ENCODE peak calls at places on chromosomes 6 and 20, in six cellular contexts. W, S, T, G, X and H are unnamed samples. For H3K9me3 and H3K4me1, the result is how much of the 10 kb centered on the place peaks cover.

GRCh38 chr6:53048431-53049195 is 16.6 kb upstream of the FBXO9 start:
- DNase-seq in W (no peak), S (peak), T (no peak), G (no peak), X (no peak), H (no peak)

GRCh38 chr20:9087531-9088217 is 18.8 kb downstream of the PLCB4 start:
- DNase-seq in W (no peak), S (no peak), T (no peak), G (no peak), X (no peak), H (no peak)

GRCh38 chr20:25865715-25866656 is 169.3 kb upstream of the ZNF337 start:
- DNase-seq in W (peak), S (peak), T (peak), G (peak), X (peak), H (peak)

GRCh38 chr6:5771759-5772158 is 235.0 kb downstream of the NRN1 start:
- DNase-seq in W (no peak), S (no peak), T (no peak), G (no peak), X (no peak), H (no peak)

GRCh38 chr6:19669206-19669605 is 168.0 kb upstream of the ID4 start:
- DNase-seq in W (no peak), S (no peak), T (no peak), G (no peak), X (no peak), H (no peak)

GRCh38 chr6:18632670-18633410 is 245.7 kb downstream of the RNF144B start:
- DNase-seq in W (no peak), S (peak), T (no peak), G (no peak), X (no peak), H (no peak)

GRCh38 chr20:542777-543368 is 717 bp downstream of the CSNK2A1 start:
- DNase-seq in W (peak), S (no peak), T (peak), G (peak), X (no peak), H (no peak)

GRCh38 chr6:87628881-87629280 is 38.9 kb downstream of the ORC3 start:
- DNase-seq in W (no peak), S (no peak), T (no peak), G (no peak), X (no peak), H (no peak)

GRCh38 chr20:20368414-20369352 is 779 bp downstream of the INSM1 start:
- DNase-seq in W (no peak), S (no peak), T (no peak), G (peak), X (no peak), H (no peak)

GRCh38 chr6:66429220-66429619 is 722.2 kb upstream of the EYS start:
- DNase-seq in W (no peak), S (no peak), T (no peak), G (no peak), X (no peak), H (no peak)

GRCh38 chr6:36443951-36444428 is 1.2 kb downstream of the KCTD20 start:
- DNase-seq in W (no peak), S (peak), T (no peak), G (no peak), X (no peak), H (no peak)

GRCh38 chr6:84280030-84280429 is 52.6 kb upstream of the CEP162 start:
- DNase-seq in W (no peak), S (no peak), T (no peak), G (no peak), X (no peak), H (no peak)

GRCh38 chr6:52285174-52286068 is 879 bp upstream of the MCM3 start:
- DNase-seq in W (no peak), S (peak), T (no peak), G (no peak), X (no peak), H (no peak)

GRCh38 chr6:161496941-161497340 is 223.1 kb upstream of the AGPAT4 start:
- DNase-seq in W (no peak), S (no peak), T (no peak), G (no peak), X (no peak), H (no peak)

GRCh38 chr20:59411191-59411988 is 111.0 kb downstream of the EDN3 start:
- DNase-seq in W (no peak), S (no peak), T (no peak), G (no peak), X (no peak), H (peak)

GRCh38 chr6:63635563-63636515 is at the start of gene PHF3:
- DNase-seq in W (peak), S (peak), T (peak), G (peak), X (peak), H (peak)

GRCh38 chr6:43772571-43773049 is 2.6 kb downstream of the VEGFA start:
- DNase-seq in W (peak), S (peak), T (peak), G (peak), X (no peak), H (no peak)

GRCh38 chr20:50837532-50838321 is 42.9 kb downstream of the BCAS4 start:
- DNase-seq in W (peak), S (no peak), T (no peak), G (no peak), X (no peak), H (peak)

GRCh38 chr20:57484772-57485171 is 40.2 kb downstream of the CTCFL start:
- DNase-seq in W (no peak), S (no peak), T (no peak), G (no peak), X (no peak), H (peak)

GRCh38 chr6:33620158-33620583 is 951 bp upstream of the ITPR3 start:
- DNase-seq in W (no peak), S (no peak), T (peak), G (peak), X (peak), H (no peak)

GRCh38 chr20:40635990-40636389 is 53.0 kb downstream of the MAFB start:
- DNase-seq in W (no peak), S (no peak), T (no peak), G (no peak), X (no peak), H (no peak)

GRCh38 chr20:51784299-51784698 is 16.1 kb upstream of the ATP9A start:
- DNase-seq in W (no peak), S (no peak), T (no peak), G (no peak), X (no peak), H (peak)

GRCh38 chr6:75481936-75482593 is 11.5 kb downstream of the FILIP1 start:
- DNase-seq in W (no peak), S (no peak), T (no peak), G (no peak), X (no peak), H (no peak)

GRCh38 chr6:113707194-113707593 is 150.0 kb upstream of the MARCKS start:
- DNase-seq in W (no peak), S (no peak), T (no peak), G (no peak), X (no peak), H (no peak)

GRCh38 chr20:5222919-5223634 is 93.7 kb downstream of the PROKR2 start:
- DNase-seq in W (peak), S (peak), T (peak), G (no peak), X (peak), H (no peak)

GRCh38 chr6:81613606-81614005 is 138.9 kb downstream of the TENT5A start:
- DNase-seq in W (no peak), S (no peak), T (no peak), G (no peak), X (no peak), H (no peak)

GRCh38 chr20:58309607-58310290 is at the start of gene RAB22A:
- DNase-seq in W (peak), S (peak), T (peak), G (peak), X (peak), H (peak)

GRCh38 chr6:148999921-149000589 is 253.2 kb downstream of the UST start:
- DNase-seq in W (peak), S (no peak), T (no peak), G (peak), X (no peak), H (no peak)

GRCh38 chr6:32298632-32299336 is 72.9 kb downstream of the TSBP1 start:
- DNase-seq in W (no peak), S (peak), T (no peak), G (no peak), X (no peak), H (no peak)

GRCh38 chr20:46563170-46563847 is 12.9 kb upstream of the OCSTAMP start:
- DNase-seq in W (no peak), S (no peak), T (no peak), G (no peak), X (no peak), H (no peak)

GRCh38 chr6:146910611-146911010 is 293.6 kb upstream of the STXBP5 start:
- DNase-seq in W (no peak), S (no peak), T (no peak), G (no peak), X (no peak), H (no peak)

GRCh38 chr6:146914563-146915483 is 289.4 kb upstream of the STXBP5 start:
- DNase-seq in W (no peak), S (no peak), T (no peak), G (no peak), X (no peak), H (peak)

GRCh38 chr6:146911635-146912034 is 292.6 kb upstream of the STXBP5 start:
- DNase-seq in W (no peak), S (no peak), T (no peak), G (no peak), X (no peak), H (no peak)

GRCh38 chr6:146913842-146914562 is 290.2 kb upstream of the STXBP5 start:
- DNase-seq in W (peak), S (peak), T (peak), G (peak), X (no peak), H (peak)

GRCh38 chr6:146912730-146913680 is 291.2 kb upstream of the STXBP5 start:
- DNase-seq in W (no peak), S (no peak), T (no peak), G (no peak), X (no peak), H (no peak)
- H3K9me3 ChIP-seq in W (under half), S (under half), T (under half), G (under half), X (under half), H (under half)

DNA sequence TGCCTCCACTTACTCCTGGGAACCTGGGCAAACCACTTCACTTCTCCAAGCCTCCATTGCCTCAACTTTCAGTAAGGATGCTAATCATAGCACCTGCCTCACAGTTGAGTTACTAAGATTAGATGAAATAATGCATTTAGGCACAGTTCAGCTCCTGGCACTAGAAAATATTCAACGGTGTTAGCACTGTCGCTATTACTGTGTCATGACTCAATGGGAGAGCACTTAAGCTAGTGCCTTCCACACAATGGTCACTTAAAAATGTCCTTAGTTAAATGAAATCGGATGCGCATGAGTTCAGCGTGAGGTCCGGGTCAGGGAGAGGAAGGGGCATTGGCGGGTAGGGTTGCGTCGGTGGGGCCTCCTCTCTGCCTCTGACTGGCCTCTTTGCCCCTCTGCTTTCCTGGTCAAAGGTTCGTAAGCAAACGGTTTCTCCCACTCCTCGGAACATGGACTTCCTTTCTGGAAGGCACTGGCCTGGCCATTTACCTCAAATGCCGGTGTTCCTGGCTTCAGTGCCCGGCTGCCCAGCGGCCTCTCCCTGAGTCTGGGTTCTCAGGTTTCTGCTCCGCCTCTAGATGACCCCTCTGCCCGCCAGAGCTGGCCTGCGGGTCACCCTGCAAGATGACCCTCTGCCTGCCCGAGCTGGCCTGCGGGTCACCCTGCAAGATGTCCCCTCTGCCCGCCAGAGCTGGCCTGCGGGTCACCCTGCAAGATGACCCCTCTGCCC is 123.8 kb upstream of the QKI start:
- DNase-seq in W (no peak), S (no peak), T (no peak), G (no peak), X (no peak), H (no peak)
- H3K4me1 ChIP-seq in W (under half), S (under half), T (under half), G (under half), X (under half), H (under half)

DNA sequence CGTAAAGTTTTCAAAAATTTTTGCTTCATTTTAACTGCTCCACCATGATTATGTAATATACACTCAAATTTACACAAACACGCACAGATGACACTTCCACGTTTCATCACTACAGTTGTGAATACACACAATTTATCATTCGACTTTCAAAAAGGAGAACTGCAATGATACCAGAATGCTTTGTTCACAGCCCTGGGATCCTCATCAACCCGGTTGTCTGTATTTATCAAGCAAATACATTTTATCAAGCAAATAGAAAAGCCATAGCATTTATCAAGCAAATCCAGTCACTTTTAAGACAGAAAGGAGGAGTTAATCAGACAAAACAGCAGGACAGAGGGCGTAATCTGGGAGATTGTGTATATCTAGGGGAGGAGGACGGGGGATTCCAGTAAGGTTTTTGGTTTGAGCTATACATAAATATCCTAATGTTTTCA is 20.3 kb upstream of the ABT1 start:
- DNase-seq in W (no peak), S (no peak), T (no peak), G (no peak), X (no peak), H (no peak)
- H3K4me3 ChIP-seq in W (no peak), S (peak), T (no peak), G (no peak), X (no peak), H (peak)

GRCh38 chr6:167679137-167679736 is 147.5 kb upstream of the AFDN start:
- DNase-seq in W (no peak), S (no peak), T (no peak), G (no peak), X (no peak), H (no peak)
- H3K9me3 ChIP-seq in W (under half), S (under half), T (under half), G (under half), X (under half), H (under half)

GRCh38 chr6:45647341-45648138 is 269.8 kb upstream of the SUPT3H start:
- DNase-seq in W (no peak), S (no peak), T (no peak), G (no peak), X (no peak), H (no peak)

GRCh38 chr6:45651301-45651700 is 273.6 kb upstream of the SUPT3H start:
- DNase-seq in W (no peak), S (no peak), T (no peak), G (no peak), X (no peak), H (no peak)

GRCh38 chr6:45653117-45653883 is 275.6 kb upstream of the SUPT3H start:
- DNase-seq in W (no peak), S (no peak), T (no peak), G (no peak), X (no peak), H (no peak)

GRCh38 chr6:45652393-45652792 is 274.7 kb upstream of the SUPT3H start:
- DNase-seq in W (no peak), S (no peak), T (no peak), G (no peak), X (no peak), H (no peak)

DNA sequence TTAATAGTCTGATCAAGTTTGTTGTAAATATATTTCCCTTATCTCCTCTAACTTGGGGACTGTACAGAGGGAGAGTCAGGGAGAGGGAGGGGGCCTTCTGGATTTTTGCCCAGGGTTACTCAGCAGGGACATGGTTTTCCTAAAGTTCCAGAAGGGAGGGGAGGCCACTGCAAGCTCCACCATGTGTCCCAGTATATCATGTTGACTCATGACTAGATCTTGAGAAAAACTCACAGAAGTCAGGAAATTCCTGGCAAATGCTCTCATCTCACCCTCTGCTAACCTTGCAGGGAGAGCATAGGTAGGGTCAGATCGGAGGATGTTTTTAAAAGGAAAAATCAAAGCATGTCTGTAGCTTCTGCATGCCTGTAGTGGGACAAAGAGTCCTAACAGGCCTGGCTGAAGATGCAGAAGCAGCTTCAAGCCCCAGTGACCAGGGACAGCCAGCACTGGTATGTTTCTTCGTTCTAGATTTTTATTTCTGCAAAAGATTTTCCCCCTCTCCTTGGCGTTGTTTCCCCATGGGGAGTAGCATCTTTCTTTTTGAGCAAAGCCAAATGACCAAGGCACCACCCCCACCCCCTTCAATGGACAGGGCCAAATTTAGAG is 272.9 kb upstream of the SUPT3H start:
- DNase-seq in W (no peak), S (no peak), T (no peak), G (no peak), X (no peak), H (no peak)
- H3K4me1 ChIP-seq in W (under half), S (under half), T (under half), G (under half), X (under half), H (under half)